ENCODE peak calls at places on chromosomes 6 and 20, in six cellular contexts. I, S, F, X, Q and K are unnamed samples. For H3K9me3, the result is how much of the 10 kb centered on the place peaks cover.

GRCh38 chr6:40244684-40245083 is 310.4 kb upstream of the MOCS1 start:
- DNase-seq in Q (no peak), X (no peak), F (peak), S (no peak), I (no peak), K (no peak)

GRCh38 chr20:46057856-46058655 is 29.0 kb downstream of the SLC12A5 start:
- DNase-seq in X (no peak), Q (peak), S (peak), F (no peak), I (peak), K (no peak)

GRCh38 chr20:13990465-13990864 is at the start of gene SEL1L2:
- DNase-seq in F (no peak), X (peak), S (no peak), Q (no peak), I (no peak), K (peak)

GRCh38 chr6:118542184-118542952 is 5.7 kb upstream of the PLN start:
- DNase-seq in S (no peak), Q (no peak), I (no peak), F (peak), X (no peak), K (no peak)

GRCh38 chr6:126650931-126651330 is 311.0 kb downstream of the CENPW start:
- DNase-seq in S (no peak), Q (no peak), X (no peak), I (no peak), F (no peak), K (no peak)

GRCh38 chr6:154907293-154907692 is 87.8 kb upstream of the TIAM2 start:
- DNase-seq in S (no peak), I (no peak), Q (no peak), F (no peak), X (no peak), K (no peak)

GRCh38 chr6:75347797-75348610 is 63.4 kb upstream of the TMEM30A start:
- DNase-seq in I (no peak), X (no peak), F (no peak), S (no peak), Q (no peak), K (no peak)

GRCh38 chr6:159178847-159179246 is 9.6 kb downstream of the FNDC1 start:
- DNase-seq in I (no peak), S (no peak), Q (no peak), F (no peak), X (no peak), K (no peak)

GRCh38 chr20:63058696-63059335 is 52.1 kb upstream of the BHLHE23 start:
- DNase-seq in X (no peak), S (no peak), I (no peak), Q (no peak), F (no peak), K (no peak)

GRCh38 chr20:31515072-31515774 is 981 bp downstream of the HM13 start:
- DNase-seq in S (no peak), F (no peak), X (no peak), I (no peak), Q (no peak), K (no peak)

GRCh38 chr6:21598662-21599061 is 5.1 kb downstream of the SOX4 start:
- DNase-seq in I (no peak), X (no peak), F (peak), S (no peak), Q (no peak), K (no peak)

GRCh38 chr6:124780621-124781020 is 181.6 kb upstream of the RNF217 start:
- DNase-seq in I (no peak), S (no peak), Q (no peak), F (peak), X (no peak), K (no peak)

GRCh38 chr6:54588176-54588575 is 258.4 kb upstream of the FAM83B start:
- DNase-seq in F (no peak), S (no peak), X (no peak), I (no peak), Q (no peak), K (no peak)

GRCh38 chr20:10982692-10983091 is 308.9 kb upstream of the JAG1 start:
- DNase-seq in X (no peak), I (peak), S (no peak), Q (no peak), F (peak), K (no peak)

GRCh38 chr20:709421-709820 is 33.8 kb upstream of the SCRT2 start:
- DNase-seq in Q (peak), I (no peak), X (peak), F (peak), S (no peak), K (peak)

GRCh38 chr6:88119769-88120168 is 46.4 kb downstream of the CNR1 start:
- DNase-seq in F (no peak), X (no peak), Q (no peak), I (no peak), S (no peak), K (no peak)

GRCh38 chr6:167827588-167828324 is 1.0 kb downstream of the AFDN start:
- DNase-seq in F (peak), I (peak), X (peak), Q (peak), S (peak), K (peak)

GRCh38 chr6:16918586-16918985 is 157.3 kb upstream of the ATXN1 start:
- DNase-seq in F (no peak), I (peak), X (no peak), S (no peak), Q (no peak), K (peak)

GRCh38 chr20:33653900-33654596 is 8.1 kb upstream of the C20orf144 start:
- DNase-seq in I (peak), X (peak), Q (peak), S (no peak), F (peak), K (no peak)

GRCh38 chr6:92559002-92559401 is 860.4 kb downstream of the EPHA7 start:
- DNase-seq in X (no peak), F (no peak), Q (no peak), I (no peak), S (no peak), K (no peak)

GRCh38 chr20:42082611-42083010 is 464.4 kb upstream of the CHD6 start:
- DNase-seq in S (no peak), I (peak), Q (no peak), X (peak), F (no peak), K (peak)

GRCh38 chr6:30327232-30327746 is 562 bp downstream of the TRIM39 start:
- DNase-seq in X (no peak), S (no peak), F (peak), Q (no peak), I (no peak), K (no peak)

GRCh38 chr6:30615958-30616810 is 859 bp downstream of the PPP1R10 start:
- DNase-seq in I (no peak), X (no peak), F (no peak), Q (no peak), S (no peak), K (peak)

GRCh38 chr6:10395171-10395945 is 19.5 kb downstream of the TFAP2A start:
- DNase-seq in Q (no peak), I (no peak), S (no peak), F (peak), X (no peak), K (no peak)

GRCh38 chr20:50270569-50270968 is 79.9 kb downstream of the CEBPB start:
- DNase-seq in X (no peak), F (no peak), I (no peak), S (no peak), Q (no peak), K (no peak)

GRCh38 chr6:6758915-6759654 is 170.6 kb downstream of the LY86 start:
- DNase-seq in S (no peak), F (peak), X (peak), Q (peak), I (no peak), K (peak)

GRCh38 chr6:134381926-134382325 is 64.0 kb upstream of the SGK1 start:
- DNase-seq in Q (peak), I (no peak), F (no peak), X (no peak), S (no peak), K (no peak)

GRCh38 chr6:149201068-149201655 is 116.3 kb upstream of the TAB2 start:
- DNase-seq in S (no peak), I (no peak), F (no peak), X (no peak), Q (no peak), K (no peak)

GRCh38 chr20:54714817-54715216 is 239.4 kb downstream of the DOK5 start:
- DNase-seq in I (no peak), S (no peak), Q (no peak), X (no peak), F (no peak), K (no peak)

GRCh38 chr20:54711061-54711460 is 235.7 kb downstream of the DOK5 start:
- DNase-seq in S (no peak), I (no peak), X (no peak), F (no peak), Q (no peak), K (no peak)

GRCh38 chr20:54716169-54716747 is 240.9 kb downstream of the DOK5 start:
- DNase-seq in I (no peak), S (no peak), Q (no peak), F (no peak), X (no peak), K (no peak)

GRCh38 chr20:54713727-54714126 is 238.3 kb downstream of the DOK5 start:
- DNase-seq in S (no peak), I (no peak), X (no peak), Q (no peak), F (no peak), K (no peak)

DNA sequence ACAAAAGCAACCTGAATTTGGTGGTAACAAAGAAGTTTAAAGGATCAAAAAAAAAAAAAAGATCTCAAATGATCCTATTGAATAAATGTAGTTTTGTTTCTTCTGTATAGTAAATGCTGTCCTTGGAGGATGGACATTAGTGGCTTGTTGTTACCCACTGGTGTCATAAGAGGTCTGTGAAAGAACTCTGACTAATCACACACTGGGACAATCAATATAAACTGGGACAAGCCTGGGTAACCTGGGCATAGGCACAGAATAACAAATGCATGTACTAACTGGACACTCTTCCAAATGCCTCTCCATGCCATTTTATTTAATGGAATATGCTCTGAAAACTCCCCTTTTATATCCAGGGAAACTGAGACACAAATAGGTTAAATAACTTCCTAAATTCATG is 241.4 kb downstream of the DOK5 start:
- DNase-seq in F (no peak), I (no peak), S (no peak), X (no peak), Q (no peak), K (no peak)
- H3K9me3 ChIP-seq in F (under half), I (under half), S (under half), X (under half), Q (under half), K (under half)

GRCh38 chr6:98931710-98932109 is 16.0 kb downstream of the FBXL4 start:
- DNase-seq in Q (no peak), I (no peak), S (no peak), X (no peak), F (no peak), K (peak)
- H3K9me3 ChIP-seq in Q (under half), I (under half), S (under half), X (under half), F (under half), K (under half)

GRCh38 chr6:27359231-27359630 is 29.3 kb upstream of the ZNF391 start:
- DNase-seq in F (no peak), X (no peak), I (no peak), Q (no peak), S (no peak), K (no peak)
- H3K9me3 ChIP-seq in F (under half), X (under half), I (under half), Q (half or more), S (under half), K (under half)

GRCh38 chr6:137190710-137191109 is 17.3 kb upstream of the IL22RA2 start:
- DNase-seq in F (no peak), X (no peak), S (no peak), Q (peak), I (no peak), K (no peak)
- H3K9me3 ChIP-seq in F (under half), X (under half), S (under half), Q (under half), I (under half), K (under half)

DNA sequence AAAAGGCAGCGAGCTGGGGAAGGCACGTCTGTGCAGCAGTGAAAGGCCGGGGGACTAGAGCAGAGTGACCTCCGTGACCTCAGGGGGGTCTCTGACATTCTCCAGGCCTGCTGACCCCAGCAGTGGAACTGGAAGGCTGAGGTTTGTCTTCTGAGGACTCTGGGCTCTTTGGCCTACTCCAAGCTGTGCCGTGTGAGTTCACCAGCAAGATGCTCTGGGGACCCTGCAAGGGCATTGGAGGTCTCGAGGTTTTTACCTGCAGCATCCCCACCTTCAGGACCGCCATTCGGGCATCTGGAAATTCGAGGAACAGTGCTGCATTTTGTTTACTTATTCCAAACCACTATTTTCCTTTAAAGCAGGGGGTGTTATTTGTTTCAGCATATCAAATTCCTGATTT is 140.9 kb downstream of the PHACTR3 start:
- DNase-seq in S (no peak), F (no peak), Q (no peak), X (no peak), I (no peak), K (no peak)
- H3K9me3 ChIP-seq in S (under half), F (under half), Q (under half), X (under half), I (under half), K (under half)

GRCh38 chr20:59665656-59666555 is 61.6 kb downstream of the PHACTR3 start:
- DNase-seq in Q (no peak), S (no peak), X (no peak), F (no peak), I (no peak), K (no peak)
- H3K9me3 ChIP-seq in Q (under half), S (under half), X (under half), F (under half), I (under half), K (under half)

GRCh38 chr20:55974491-55975202 is 30.7 kb downstream of the CBLN4 start:
- DNase-seq in S (no peak), X (no peak), I (no peak), F (no peak), Q (no peak), K (no peak)

GRCh38 chr20:55978550-55978949 is 26.8 kb downstream of the CBLN4 start:
- DNase-seq in Q (no peak), S (no peak), X (no peak), I (no peak), F (no peak), K (no peak)

GRCh38 chr20:55977723-55978481 is 27.4 kb downstream of the CBLN4 start:
- DNase-seq in F (no peak), I (peak), S (no peak), X (no peak), Q (no peak), K (no peak)
- H3K9me3 ChIP-seq in F (under half), I (under half), S (under half), X (under half), Q (under half), K (under half)

GRCh38 chr6:80156204-80156603 is 49.7 kb downstream of the BCKDHB start:
- DNase-seq in F (no peak), X (no peak), S (no peak), I (no peak), Q (no peak), K (no peak)
- H3K9me3 ChIP-seq in F (under half), X (under half), S (under half), I (under half), Q (under half), K (under half)